ENCODE peak calls at places on chromosomes 3 and 15, in seven cellular contexts. Y is ovary, D is HepG2, M is thyroid gland, E is breast epithelium, V is adrenal gland, Q is spleen. F is an unnamed sample. For H3K4me1, the result is how much of the 10 kb centered on the place peaks cover.

GRCh38 chr3:162390891-162391290 is 894.3 kb downstream of the OTOL1 start:
- DNase-seq in Y (no peak), D (no peak), M (no peak), E (no peak), V (no peak), Q (no peak), F (no peak)

GRCh38 chr15:66761723-66762595 is 59.9 kb downstream of the SMAD6 start:
- DNase-seq in Y (no peak), D (no peak), M (peak), E (no peak), V (no peak), Q (peak), F (no peak)

GRCh38 chr15:81410318-81410753 is 36.3 kb upstream of the TMC3 start:
- DNase-seq in Y (peak), D (peak), M (peak), E (no peak), V (no peak), Q (no peak), F (peak)

GRCh38 chr15:63107895-63108546 is 13.6 kb upstream of the LACTB start:
- DNase-seq in Y (no peak), D (peak), M (no peak), E (no peak), V (peak), Q (no peak), F (no peak)

GRCh38 chr15:25693321-25694237 is 169.5 kb downstream of the ATP10A start:
- DNase-seq in Y (no peak), D (peak), M (no peak), E (peak), V (no peak), Q (peak), F (no peak)

GRCh38 chr15:68290715-68291114 is 13.2 kb downstream of the FEM1B start:
- DNase-seq in Y (no peak), D (no peak), M (no peak), E (no peak), V (no peak), Q (no peak), F (no peak)

GRCh38 chr3:45249391-45249790 is 23.3 kb upstream of the TMEM158 start:
- DNase-seq in Y (no peak), D (no peak), M (no peak), E (no peak), V (no peak), Q (no peak), F (no peak)

GRCh38 chr3:63278171-63278999 is at the start of gene SYNPR:
- DNase-seq in Y (no peak), D (no peak), M (peak), E (no peak), V (no peak), Q (no peak), F (no peak)

GRCh38 chr3:194573680-194574437 is 59.4 kb downstream of the TMEM44 start:
- DNase-seq in Y (no peak), D (peak), M (peak), E (no peak), V (no peak), Q (no peak), F (no peak)

GRCh38 chr3:8938021-8938420 is 25.3 kb downstream of the RAD18 start:
- DNase-seq in Y (no peak), D (peak), M (no peak), E (no peak), V (no peak), Q (no peak), F (no peak)

GRCh38 chr15:27260523-27260922 is 289.5 kb downstream of the GABRG3 start:
- DNase-seq in Y (no peak), D (no peak), M (no peak), E (no peak), V (no peak), Q (no peak), F (no peak)

GRCh38 chr15:94523873-94524272 is 292.5 kb downstream of the MCTP2 start:
- DNase-seq in Y (no peak), D (no peak), M (no peak), E (no peak), V (no peak), Q (no peak), F (no peak)

GRCh38 chr3:105598047-105598796 is 231.5 kb downstream of the ALCAM start:
- DNase-seq in Y (no peak), D (no peak), M (no peak), E (no peak), V (no peak), Q (no peak), F (no peak)

GRCh38 chr3:45647148-45647619 is 42.0 kb upstream of the SACM1L start:
- DNase-seq in Y (no peak), D (peak), M (no peak), E (no peak), V (no peak), Q (no peak), F (peak)

GRCh38 chr3:193116871-193117270 is 124.2 kb upstream of the PLAAT1 start:
- DNase-seq in Y (no peak), D (no peak), M (no peak), E (no peak), V (no peak), Q (no peak), F (no peak)

GRCh38 chr15:76996076-76996525 is 1.2 kb downstream of the PSTPIP1 start:
- DNase-seq in Y (no peak), D (no peak), M (no peak), E (no peak), V (no peak), Q (no peak), F (no peak)

GRCh38 chr3:171328419-171329082 is 131.7 kb downstream of the TNIK start:
- DNase-seq in Y (no peak), D (peak), M (peak), E (no peak), V (no peak), Q (peak), F (no peak)

GRCh38 chr15:58877999-58878825 is 55.3 kb downstream of the SLTM start:
- DNase-seq in Y (no peak), D (no peak), M (no peak), E (no peak), V (no peak), Q (no peak), F (no peak)

GRCh38 chr15:58873267-58873666 is 60.2 kb downstream of the SLTM start:
- DNase-seq in Y (no peak), D (no peak), M (no peak), E (no peak), V (no peak), Q (no peak), F (no peak)

GRCh38 chr15:58880320-58880719 is 53.2 kb downstream of the SLTM start:
- DNase-seq in Y (no peak), D (no peak), M (no peak), E (no peak), V (no peak), Q (no peak), F (no peak)

GRCh38 chr15:58875343-58875742 is 58.1 kb downstream of the SLTM start:
- DNase-seq in Y (no peak), D (no peak), M (no peak), E (no peak), V (no peak), Q (no peak), F (no peak)

GRCh38 chr15:58876306-58876705 is 57.2 kb downstream of the SLTM start:
- DNase-seq in Y (no peak), D (no peak), M (no peak), E (no peak), V (no peak), Q (no peak), F (no peak)
- TF ChIP-seq POLR2A in Y (no peak), D (no peak), M (no peak), E (no peak), V (no peak), Q (no peak), F (no peak)

GRCh38 chr15:89098281-89098680 is 10.0 kb downstream of the ABHD2 start:
- DNase-seq in Y (no peak), D (no peak), M (no peak), E (no peak), V (peak), Q (no peak), F (peak)
- H3K4me1 ChIP-seq in Y (under half), D (half or more), M (under half), E (under half), V (half or more), Q (under half), F (under half)

GRCh38 chr3:123283074-123283473 is 81.3 kb downstream of the SEC22A start:
- DNase-seq in Y (no peak), D (no peak), M (no peak), E (no peak), V (peak), Q (no peak), F (no peak)
- TF ChIP-seq POLR2A in Y (no peak), D (no peak), M (no peak), E (no peak), V (no peak), Q (no peak), F (no peak)

DNA sequence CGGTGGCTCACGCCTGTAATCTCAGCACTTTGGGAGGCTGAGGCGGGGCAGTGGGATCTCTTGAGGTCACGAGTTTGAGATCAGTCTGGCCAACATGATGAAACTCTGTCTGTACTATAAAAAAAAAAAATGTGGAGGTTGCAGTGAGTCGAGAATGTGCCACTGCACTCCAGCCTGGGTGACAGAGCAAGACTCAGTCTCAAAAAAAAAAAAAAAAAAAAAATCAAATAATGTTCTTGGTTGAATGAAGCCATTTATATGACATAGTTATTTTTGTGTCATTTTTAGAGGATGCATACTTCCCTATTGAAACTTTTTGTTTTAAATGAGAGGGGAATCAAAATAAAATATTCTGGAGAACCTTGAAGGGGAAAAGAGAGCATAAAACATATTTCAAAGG is 3.1 kb downstream of the HMCES start:
- DNase-seq in Y (no peak), D (no peak), M (no peak), E (no peak), V (no peak), Q (no peak), F (no peak)
- H3K4me1 ChIP-seq in Y (under half), D (half or more), M (under half), E (under half), V (under half), Q (half or more), F (under half)